ENCODE peak calls at places on chromosomes 7 and 10, in seven cellular contexts. J is AG10803; S is adrenal gland; Z is gastrocnemius medialis; D is CD4-positive, alpha-beta T cell; G is BJ; Q is fibroblast of mammary gland. X is an unnamed sample.

GRCh38 chr10:44390585-44391072 is 5.7 kb upstream of the CXCL12 start:
- DNase-seq in J (peak), G (no peak), S (no peak), Q (no peak), D (no peak), Z (no peak), X (no peak)

GRCh38 chr10:88525371-88526079 is 57.6 kb downstream of the RNLS start:
- DNase-seq in Z (no peak), Q (peak), S (peak), G (no peak), D (no peak), J (peak), X (no peak)

GRCh38 chr7:102390697-102391484 is 5.3 kb upstream of the PRKRIP1 start:
- DNase-seq in S (peak), J (peak), Q (peak), G (no peak), D (peak), Z (peak), X (peak)

GRCh38 chr10:71837085-71837827 is 13.8 kb downstream of the PSAP start:
- DNase-seq in J (no peak), S (no peak), Q (no peak), G (no peak), Z (no peak), D (no peak), X (no peak)

GRCh38 chr10:3978174-3978573 is 193.2 kb upstream of the KLF6 start:
- DNase-seq in J (peak), S (no peak), D (no peak), G (no peak), Q (peak), Z (no peak), X (no peak)

GRCh38 chr7:157566631-157567006 is 229.8 kb downstream of the DNAJB6 start:
- DNase-seq in Q (no peak), G (no peak), S (no peak), Z (no peak), D (no peak), J (no peak), X (no peak)

GRCh38 chr7:28984631-28985030 is 26.5 kb upstream of the TRIL start:
- DNase-seq in J (peak), D (no peak), Z (peak), G (peak), Q (peak), S (peak), X (no peak)

GRCh38 chr7:74023037-74023436 is 4.9 kb upstream of the ELN start:
- DNase-seq in Q (peak), S (peak), J (peak), D (no peak), Z (peak), G (no peak), X (no peak)

GRCh38 chr10:123970207-123970926 is 78.8 kb upstream of the CPXM2 start:
- DNase-seq in G (no peak), S (no peak), Q (no peak), J (no peak), Z (no peak), D (no peak), X (no peak)

GRCh38 chr7:93945083-93945482 is 23.5 kb downstream of the GNG11 start:
- DNase-seq in G (no peak), S (no peak), J (no peak), Z (no peak), D (no peak), Q (no peak), X (no peak)

GRCh38 chr10:44803820-44804219 is 107.3 kb upstream of the TMEM72 start:
- DNase-seq in D (no peak), G (no peak), S (no peak), Q (no peak), Z (no peak), J (no peak), X (no peak)

GRCh38 chr7:50953820-50954219 is 171.1 kb upstream of the GRB10 start:
- DNase-seq in Z (no peak), D (no peak), Q (peak), J (no peak), S (no peak), G (no peak), X (no peak)

GRCh38 chr10:48678041-48678440 is 6.6 kb upstream of the WDFY4 start:
- DNase-seq in S (no peak), G (no peak), J (no peak), Q (no peak), Z (no peak), D (no peak), X (no peak)

GRCh38 chr10:120606051-120606764 is 149.2 kb downstream of the PLPP4 start:
- DNase-seq in J (no peak), Z (no peak), G (no peak), D (no peak), S (no peak), Q (no peak), X (no peak)

GRCh38 chr10:13834581-13835286 is 248.0 kb downstream of the PRPF18 start:
- DNase-seq in J (no peak), Q (peak), G (no peak), S (peak), Z (no peak), D (no peak), X (no peak)

GRCh38 chr10:12780634-12781601 is 220.6 kb downstream of the CCDC3 start:
- DNase-seq in G (no peak), Z (no peak), D (no peak), S (no peak), Q (peak), J (peak), X (no peak)

GRCh38 chr10:123583639-123584418 is 82.3 kb upstream of the GPR26 start:
- DNase-seq in Z (peak), D (no peak), S (peak), J (peak), Q (peak), G (peak), X (no peak)

GRCh38 chr10:131946880-131947279 is 34.8 kb downstream of the BNIP3 start:
- DNase-seq in J (no peak), Z (no peak), D (no peak), G (no peak), S (no peak), Q (no peak), X (no peak)

GRCh38 chr7:99623702-99624447 is 7.1 kb downstream of the ZSCAN25 start:
- DNase-seq in G (no peak), S (no peak), Z (no peak), D (no peak), J (no peak), Q (no peak), X (no peak)

GRCh38 chr7:75756340-75757297 is 15.4 kb downstream of the CCL26 start:
- DNase-seq in S (peak), Q (peak), Z (no peak), D (no peak), J (peak), G (no peak), X (no peak)

GRCh38 chr10:15472431-15473400 is 101.6 kb upstream of the FAM171A1 start:
- DNase-seq in J (peak), D (no peak), S (no peak), Q (peak), Z (no peak), G (no peak), X (no peak)

GRCh38 chr10:6737080-6737641 is 157.1 kb upstream of the PRKCQ start:
- DNase-seq in D (no peak), G (no peak), J (peak), S (no peak), Z (peak), Q (peak), X (no peak)

GRCh38 chr7:115812796-115813195 is 217.8 kb downstream of the TFEC start:
- DNase-seq in J (no peak), D (no peak), S (no peak), G (no peak), Z (no peak), Q (no peak), X (no peak)

GRCh38 chr10:34667177-34667576 is 147.9 kb downstream of the PARD3 start:
- DNase-seq in Q (no peak), G (no peak), D (no peak), Z (no peak), S (no peak), J (no peak), X (no peak)

GRCh38 chr10:34670101-34670500 is 145.0 kb downstream of the PARD3 start:
- DNase-seq in Z (peak), J (no peak), G (no peak), D (no peak), S (no peak), Q (no peak), X (no peak)

GRCh38 chr10:34669079-34669478 is 146.0 kb downstream of the PARD3 start:
- DNase-seq in D (no peak), J (no peak), G (no peak), Z (no peak), S (no peak), Q (no peak), X (no peak)

GRCh38 chr10:34664706-34665105 is 150.4 kb downstream of the PARD3 start:
- DNase-seq in Q (no peak), D (no peak), J (no peak), Z (no peak), G (no peak), S (no peak), X (no peak)

DNA sequence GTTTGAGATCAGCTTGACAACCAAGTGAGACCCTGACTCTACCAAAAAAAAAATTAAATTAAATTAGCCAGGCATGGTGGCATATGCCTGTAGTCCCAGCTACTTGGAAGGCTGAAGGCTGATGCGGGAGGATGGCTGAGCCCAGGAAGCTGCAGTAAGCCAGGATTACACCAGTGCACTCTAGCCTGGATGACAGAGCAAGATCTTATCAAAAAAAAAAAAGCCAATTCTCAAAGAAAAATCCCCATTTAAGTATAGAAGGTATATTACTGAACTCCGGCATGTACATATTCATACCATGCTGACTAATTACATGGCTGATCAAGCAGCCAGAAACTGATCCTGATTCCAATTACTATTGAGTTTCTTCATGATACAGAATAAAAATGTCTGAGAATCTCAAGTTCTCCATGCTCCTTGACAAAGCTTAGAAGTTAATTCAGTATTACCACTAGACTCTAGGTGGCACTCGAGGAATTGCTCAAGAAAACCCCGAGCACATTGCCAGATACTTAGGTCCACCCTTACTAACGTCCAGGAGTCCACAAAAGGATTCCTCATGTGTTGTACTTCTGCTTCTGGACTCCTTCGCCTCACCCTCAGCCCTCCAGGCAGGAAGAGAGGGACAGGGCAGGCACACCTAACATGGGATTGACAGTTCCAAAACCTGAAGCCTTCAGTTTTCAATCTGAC is 148.9 kb downstream of the PARD3 start:
- DNase-seq in Z (peak), S (peak), G (peak), J (peak), Q (peak), D (no peak), X (no peak)
- TF ChIP-seq CTCF in Z (peak), S (peak), G (peak), J (peak), Q (peak), D (no peak), X (peak)

DNA sequence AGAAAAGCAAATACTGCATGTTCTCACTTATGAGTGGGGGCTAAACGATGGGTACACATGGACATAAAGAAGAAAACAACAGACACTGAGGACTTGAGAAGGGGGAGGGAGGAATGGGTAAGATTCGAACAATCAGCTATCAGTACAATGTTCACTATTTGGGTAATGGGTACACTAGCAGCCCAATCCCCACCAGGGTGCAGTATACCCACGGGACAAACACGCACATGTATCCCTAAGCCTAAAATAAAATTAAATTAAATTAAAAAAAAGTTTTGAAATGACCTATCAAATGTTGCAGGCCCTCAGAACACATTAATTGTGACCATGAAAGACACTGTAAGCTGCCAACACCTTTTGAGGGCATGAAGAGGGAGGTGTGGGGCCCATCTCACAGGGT is 316.0 kb downstream of the WDR37 start:
- DNase-seq in S (no peak), G (no peak), D (no peak), J (no peak), Q (no peak), Z (no peak), X (no peak)
- TF ChIP-seq CTCF in S (no peak), G (no peak), D (no peak), J (no peak), Q (no peak), Z (no peak), X (no peak)

GRCh38 chr7:2607122-2607912 is 24.5 kb upstream of the TTYH3 start:
- DNase-seq in Q (no peak), G (no peak), D (no peak), S (peak), J (peak), Z (peak), X (no peak)

GRCh38 chr7:2607913-2608899 is 23.6 kb upstream of the TTYH3 start:
- DNase-seq in D (no peak), G (no peak), J (no peak), Z (no peak), S (peak), Q (no peak), X (no peak)

GRCh38 chr7:2610466-2610865 is 21.3 kb upstream of the TTYH3 start:
- DNase-seq in D (no peak), S (no peak), G (no peak), Z (no peak), Q (no peak), J (no peak), X (no peak)

GRCh38 chr7:2610898-2611297 is 20.9 kb upstream of the TTYH3 start:
- DNase-seq in Q (no peak), J (no peak), G (no peak), S (no peak), D (no peak), Z (no peak), X (no peak)

DNA sequence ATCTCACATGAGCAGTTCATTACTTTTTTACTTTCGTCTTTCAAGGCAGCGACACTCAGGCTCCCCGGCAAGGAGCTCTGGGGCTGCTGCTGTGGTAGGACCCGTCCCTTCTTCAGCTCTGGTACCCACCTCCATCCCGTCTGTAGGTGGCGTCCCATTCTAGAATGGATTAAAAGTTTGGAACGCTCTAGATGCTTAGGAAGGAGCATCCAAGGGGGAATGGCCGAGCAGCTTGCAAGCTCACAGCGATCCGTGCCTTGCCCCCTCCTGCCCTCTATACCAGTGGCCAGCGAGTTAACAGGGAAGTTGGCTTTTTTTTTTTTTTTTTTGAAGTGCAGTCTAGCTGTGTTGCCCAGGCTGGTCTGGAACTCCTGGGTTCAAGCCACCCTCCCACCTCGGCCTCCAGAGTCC is 22.8 kb upstream of the TTYH3 start:
- DNase-seq in D (peak), S (peak), Z (no peak), Q (peak), J (no peak), G (no peak), X (no peak)
- TF ChIP-seq CTCF in D (peak), S (peak), Z (no peak), Q (peak), J (peak), G (peak), X (peak)

GRCh38 chr7:41603985-41604384 is 98.9 kb downstream of the INHBA start:
- DNase-seq in J (no peak), G (no peak), Z (no peak), Q (no peak), D (no peak), S (no peak), X (no peak)

DNA sequence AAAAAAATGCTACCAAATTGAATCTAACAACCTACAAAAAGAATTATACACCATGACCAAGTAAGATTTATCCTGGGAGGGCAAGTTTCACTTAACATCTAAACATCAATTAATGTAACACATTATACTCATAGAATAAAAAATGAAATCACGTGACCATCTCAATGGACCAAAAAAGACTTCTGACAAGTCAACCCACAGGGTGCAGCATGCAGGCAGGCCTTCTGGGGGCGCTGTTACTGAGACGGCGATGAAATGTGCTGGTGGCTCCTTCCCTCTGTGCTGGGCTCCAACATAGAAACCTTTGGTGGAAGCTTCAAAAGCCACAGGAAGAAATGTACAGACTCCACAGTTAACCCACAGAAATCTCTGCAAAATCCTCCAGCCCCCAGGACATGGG is 103.1 kb downstream of the INHBA start:
- DNase-seq in D (no peak), G (no peak), Q (no peak), Z (no peak), J (no peak), S (no peak), X (no peak)
- TF ChIP-seq CTCF in D (no peak), G (peak), Q (peak), Z (no peak), J (no peak), S (no peak), X (no peak)

GRCh38 chr7:3397324-3397723 is 96.3 kb downstream of the SDK1 start:
- DNase-seq in D (no peak), Z (no peak), J (no peak), G (no peak), S (no peak), Q (no peak), X (no peak)

GRCh38 chr7:3393862-3394261 is 92.8 kb downstream of the SDK1 start:
- DNase-seq in Q (peak), G (no peak), Z (no peak), S (no peak), D (no peak), J (no peak), X (no peak)

GRCh38 chr7:3404490-3404889 is 103.4 kb downstream of the SDK1 start:
- DNase-seq in Q (peak), D (no peak), G (no peak), S (peak), J (peak), Z (no peak), X (no peak)

DNA sequence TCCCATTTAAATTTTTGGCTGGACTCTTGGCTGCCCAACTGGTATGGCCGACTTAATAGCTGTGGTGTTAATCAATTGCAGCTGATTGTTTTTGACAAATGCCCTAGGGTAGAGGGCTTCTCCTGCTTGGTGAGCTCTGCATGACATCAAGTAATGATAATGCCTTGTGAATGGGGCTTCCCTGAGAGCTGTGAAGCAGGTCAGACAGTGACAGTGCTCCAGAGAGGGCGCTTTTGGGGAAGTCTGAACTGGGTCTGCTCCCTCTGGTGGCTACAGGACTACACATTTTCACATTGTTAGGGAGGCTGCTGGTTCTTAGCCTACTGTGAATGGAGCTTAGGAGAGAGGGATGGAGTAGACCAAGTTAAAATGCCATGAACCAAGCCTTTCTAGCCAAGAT is 98.8 kb downstream of the SDK1 start:
- DNase-seq in Z (no peak), D (no peak), J (no peak), Q (peak), G (no peak), S (no peak), X (no peak)
- TF ChIP-seq CTCF in Z (no peak), D (no peak), J (no peak), Q (peak), G (no peak), S (no peak), X (peak)

GRCh38 chr10:70426835-70427234 is 14.6 kb downstream of the NODAL start:
- DNase-seq in D (no peak), Z (no peak), J (no peak), Q (no peak), G (no peak), S (no peak), X (no peak)

GRCh38 chr10:70432561-70433263 is 8.8 kb downstream of the NODAL start:
- DNase-seq in D (no peak), J (no peak), S (no peak), Z (no peak), Q (no peak), G (no peak), X (no peak)

GRCh38 chr10:70433581-70434280 is 7.8 kb downstream of the NODAL start:
- DNase-seq in Z (no peak), J (peak), S (no peak), G (no peak), Q (peak), D (no peak), X (no peak)

GRCh38 chr10:70432101-70432500 is 9.4 kb downstream of the NODAL start:
- DNase-seq in Z (no peak), J (no peak), G (no peak), D (no peak), S (no peak), Q (no peak), X (no peak)

DNA sequence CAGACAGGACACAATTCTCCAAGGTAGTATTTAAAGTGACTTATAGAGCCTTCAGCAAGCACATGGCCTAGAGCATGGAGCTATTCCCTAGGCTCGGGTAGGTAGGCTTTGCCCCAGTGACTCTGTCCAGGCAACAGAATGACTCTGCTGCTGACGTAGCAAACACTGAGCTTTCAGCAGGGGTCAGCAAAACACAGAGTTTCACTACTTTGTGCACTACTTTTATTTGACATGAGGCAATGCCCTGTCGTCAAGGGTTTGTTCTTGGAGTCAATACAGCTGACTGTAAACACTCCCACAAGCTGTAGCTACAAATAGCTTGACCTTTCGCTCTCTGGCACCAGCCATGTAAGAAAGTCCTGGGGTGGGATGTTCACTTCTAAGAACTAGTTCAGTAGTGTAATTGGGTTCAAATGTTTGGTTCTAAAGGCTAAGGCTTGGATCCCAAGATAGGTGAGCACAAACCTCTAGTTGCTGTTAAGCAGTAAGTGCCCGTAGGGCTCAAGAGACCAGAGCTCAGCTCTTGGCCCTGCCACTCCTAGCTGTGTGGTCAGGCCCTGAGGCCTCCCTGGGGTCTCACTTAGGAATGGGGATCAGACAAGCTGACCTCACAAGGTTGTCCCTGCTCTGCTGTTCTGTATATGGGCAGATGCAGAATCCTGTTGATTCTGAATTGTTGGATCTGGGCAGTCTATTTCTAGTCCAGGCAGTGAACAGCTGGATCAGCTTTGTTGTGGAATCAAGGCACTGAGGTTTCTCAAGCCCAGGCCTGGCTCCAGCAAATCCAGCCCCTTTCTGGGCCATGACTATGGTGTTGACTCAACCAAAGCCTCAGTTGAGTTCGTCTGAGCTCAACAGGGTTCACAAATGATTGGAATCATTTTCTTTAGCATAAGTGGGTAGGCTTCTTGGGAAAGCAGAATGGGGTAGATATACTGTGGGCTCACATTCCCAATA is 10.7 kb downstream of the NODAL start:
- DNase-seq in Z (peak), Q (peak), D (no peak), G (no peak), J (peak), S (peak), X (no peak)
- TF ChIP-seq CTCF in Z (no peak), Q (no peak), D (no peak), G (no peak), J (no peak), S (no peak), X (no peak)